ENCODE peak calls at places on chromosome 18, in seven cellular contexts. M is mucosa of descending colon, Q is omental fat pad, K is fibroblast of lung, A is A549, L is HFFc6, F is kidney epithelial cell. E is an unnamed sample.

GRCh38 chr18:2089416-2089815 is 481.9 kb downstream of the METTL4 start:
- DNase-seq in L (no peak), Q (no peak), K (no peak), F (no peak), M (no peak), A (no peak), E (no peak)

GRCh38 chr18:23137788-23138216 is 2.5 kb downstream of the CABLES1 start:
- DNase-seq in L (no peak), K (no peak), A (no peak), F (no peak), Q (no peak), M (no peak), E (no peak)

GRCh38 chr18:77032121-77032758 is 100.3 kb downstream of the MBP start:
- DNase-seq in A (no peak), Q (no peak), L (no peak), M (no peak), F (no peak), K (peak), E (no peak)

GRCh38 chr18:22345733-22346132 is 72.0 kb downstream of the CTAGE1 start:
- DNase-seq in M (no peak), L (no peak), A (no peak), Q (no peak), K (peak), F (no peak), E (no peak)

GRCh38 chr18:79575891-79576685 is 103.5 kb upstream of the CTDP1 start:
- DNase-seq in M (no peak), L (no peak), A (no peak), Q (peak), K (peak), F (no peak), E (peak)

GRCh38 chr18:21612125-21613100 is at the start of gene SNRPD1:
- DNase-seq in Q (peak), A (peak), F (peak), M (peak), K (peak), L (peak), E (peak)

GRCh38 chr18:24296273-24296672 is 101.4 kb downstream of the OSBPL1A start:
- DNase-seq in Q (no peak), L (no peak), A (no peak), F (no peak), M (no peak), K (no peak), E (no peak)

GRCh38 chr18:10351221-10351795 is 103.1 kb upstream of the APCDD1 start:
- DNase-seq in A (no peak), Q (no peak), K (peak), L (no peak), M (no peak), F (no peak), E (no peak)

GRCh38 chr18:76490701-76491171 is 4.3 kb downstream of the ZNF516 start:
- DNase-seq in L (no peak), A (peak), K (peak), Q (no peak), M (peak), F (no peak), E (no peak)

GRCh38 chr18:26458526-26459232 is 89.7 kb downstream of the KCTD1 start:
- DNase-seq in Q (no peak), K (peak), L (peak), M (no peak), F (no peak), A (no peak), E (no peak)

GRCh38 chr18:58222439-58223125 is 178.6 kb downstream of the NEDD4L start:
- DNase-seq in M (peak), F (no peak), Q (no peak), K (peak), A (no peak), L (no peak), E (no peak)

GRCh38 chr18:48296581-48296980 is 112.6 kb downstream of the ZBTB7C start:
- DNase-seq in Q (no peak), L (no peak), F (no peak), A (no peak), M (no peak), K (no peak), E (no peak)

GRCh38 chr18:48297139-48297538 is 112.0 kb downstream of the ZBTB7C start:
- DNase-seq in F (no peak), M (no peak), Q (no peak), K (no peak), L (no peak), A (no peak), E (no peak)

GRCh38 chr18:48294894-48295585 is 114.1 kb downstream of the ZBTB7C start:
- DNase-seq in F (no peak), A (no peak), K (no peak), Q (no peak), L (no peak), M (no peak), E (no peak)

GRCh38 chr18:48293954-48294893 is 115.0 kb downstream of the ZBTB7C start:
- DNase-seq in Q (no peak), M (no peak), L (no peak), F (no peak), A (no peak), K (peak), E (no peak)

DNA sequence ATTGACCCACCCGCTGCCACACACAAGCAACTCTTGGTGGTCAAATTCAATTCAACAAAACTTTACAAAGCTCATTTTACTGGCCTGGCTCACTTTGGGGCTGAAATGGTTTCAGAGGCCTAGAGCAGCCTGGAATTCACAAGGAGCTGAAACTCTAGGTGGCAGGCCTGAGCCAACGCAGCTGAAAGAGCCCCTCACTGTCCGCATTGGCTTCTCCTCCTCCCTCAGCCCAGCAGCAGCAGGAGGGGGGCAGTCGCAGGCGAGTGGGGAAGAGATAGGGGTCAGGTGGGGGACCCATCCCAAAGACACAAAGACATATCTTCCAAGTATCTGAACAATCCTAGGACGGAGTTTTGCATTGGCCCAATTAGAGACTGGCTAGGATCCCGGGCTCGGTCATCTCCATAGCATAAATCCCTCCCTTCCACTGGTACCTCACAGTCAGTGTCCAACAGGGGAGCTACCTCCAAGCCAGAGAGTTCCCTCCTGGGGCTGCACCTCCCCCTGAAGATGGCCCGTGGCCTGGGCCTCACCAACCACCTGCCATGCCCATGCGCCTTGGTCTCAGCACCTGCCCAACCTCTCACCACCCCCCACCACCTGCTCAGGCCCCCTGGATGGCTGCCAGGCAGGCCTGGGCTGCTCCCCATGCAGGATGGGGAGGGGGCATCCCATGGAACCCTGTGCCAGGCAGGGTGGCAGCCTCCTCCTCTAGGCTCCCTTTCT is 113.4 kb downstream of the ZBTB7C start:
- DNase-seq in Q (no peak), K (peak), F (no peak), L (no peak), A (no peak), M (no peak), E (no peak)
- TF ChIP-seq CTCF in Q (no peak), K (peak), F (peak), L (peak), A (peak), M (no peak), E (peak)

DNA sequence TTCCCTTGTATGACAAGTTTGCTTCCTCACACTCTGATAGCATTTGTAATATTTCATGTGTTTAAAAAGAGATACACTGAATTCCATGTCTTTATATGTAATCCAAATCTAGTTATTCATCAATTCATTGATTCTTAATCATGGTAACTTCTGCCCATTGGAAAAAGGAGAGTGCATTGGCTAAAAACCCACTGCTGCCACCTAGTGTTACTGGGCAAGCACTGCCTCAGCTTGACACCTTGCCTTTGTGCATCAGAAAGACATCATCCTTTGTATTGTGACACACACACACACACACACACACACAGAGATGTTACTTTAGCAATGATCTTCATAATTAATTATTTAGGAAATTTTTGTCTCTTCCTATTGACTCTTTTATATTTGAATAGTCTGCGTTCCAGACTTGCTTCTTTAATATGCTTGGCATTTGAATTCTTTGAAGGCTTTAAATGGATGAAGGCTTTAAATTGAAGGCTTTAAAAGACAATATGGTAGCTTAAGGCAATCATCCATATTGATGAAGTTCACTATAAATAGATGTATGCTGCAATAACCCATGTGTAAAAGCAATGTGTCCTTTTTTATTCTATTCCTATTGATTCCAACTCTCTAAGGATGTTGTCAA is 414.2 kb upstream of the CHST9 start:
- DNase-seq in Q (no peak), K (peak), F (peak), A (peak), L (peak), M (peak), E (no peak)
- TF ChIP-seq CTCF in Q (no peak), K (peak), F (peak), A (peak), L (peak), M (peak), E (peak)

GRCh38 chr18:34866739-34867138 is 156.6 kb downstream of the DTNA start:
- DNase-seq in A (no peak), K (no peak), M (no peak), L (no peak), F (no peak), Q (no peak), E (no peak)
- TF ChIP-seq CTCF in A (peak), K (peak), M (no peak), L (peak), F (peak), Q (no peak), E (peak)

DNA sequence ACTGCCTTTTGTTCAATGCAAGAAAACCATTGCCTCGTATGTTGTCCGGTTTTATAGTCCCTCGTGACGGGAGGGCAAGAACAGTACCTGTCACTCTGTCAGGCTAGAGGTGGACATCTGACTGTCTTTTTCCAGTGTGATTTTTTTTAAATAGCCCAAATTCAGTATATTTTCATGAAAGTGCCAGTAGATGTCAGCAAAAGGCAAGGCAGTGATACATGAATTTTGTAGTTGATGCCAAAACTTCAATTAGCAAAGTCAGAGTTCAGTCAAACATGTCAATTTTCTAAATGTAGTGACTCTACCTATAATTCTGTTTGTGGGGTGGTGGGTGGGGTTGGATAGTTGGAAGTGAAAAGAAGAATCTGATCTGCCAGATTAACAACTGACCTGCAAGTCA is 296.0 kb upstream of the MC4R start:
- DNase-seq in M (no peak), L (no peak), Q (no peak), K (no peak), A (no peak), F (no peak), E (no peak)
- TF ChIP-seq CTCF in M (no peak), L (no peak), Q (no peak), K (no peak), A (no peak), F (peak), E (no peak)